ENCODE peak calls at places on chromosomes 3 and 15, in nine cellular contexts. Z is HCT116, V is neural progenitor cell, H is GM23248, C is SK-N-SH, O is PC-3, E is OCI-LY7, F is hepatocyte, U is MM.1S. Q is an unnamed sample.
A peak's percentile ranks its signal among the peaks of the same experiment; 100 is the strongest.

GRCh38 chr3:161197855-161198836 is 23.0 kb upstream of the NMD3 start:
- DNase-seq in U (no peak), F (no peak), O (peak; percentile 53), E (no peak), C (no peak), Z (no peak), H (no peak), V (no peak), Q (no peak)

GRCh38 chr3:109729111-109729510 is 391.8 kb upstream of the DPPA4 start:
- DNase-seq in E (no peak), U (no peak), F (no peak), V (no peak), O (peak; percentile 30), H (no peak), C (no peak), Z (no peak), Q (no peak)

GRCh38 chr15:36966704-36967103 is 133.6 kb downstream of the MEIS2 start:
- DNase-seq in O (no peak), U (no peak), V (no peak), Z (no peak), E (no peak), F (no peak), H (no peak), C (no peak), Q (no peak)

GRCh38 chr3:39287216-39287858 is 7.5 kb upstream of the CX3CR1 start:
- DNase-seq in H (peak; percentile 22), U (no peak), V (no peak), O (peak; percentile 23), C (no peak), Z (no peak), F (no peak), E (no peak), Q (no peak)

GRCh38 chr3:165444745-165445144 is 248.6 kb upstream of the SLITRK3 start:
- DNase-seq in C (no peak), Z (no peak), V (no peak), H (no peak), U (no peak), E (no peak), F (no peak), O (no peak), Q (no peak)

GRCh38 chr15:85047271-85047948 is 65.8 kb downstream of the PDE8A start:
- DNase-seq in H (peak; percentile 80), F (peak; percentile 51), V (no peak), O (peak; percentile 90), E (no peak), Z (no peak), U (no peak), C (no peak), Q (peak; percentile 21)

GRCh38 chr3:72271215-72271614 is 486.3 kb upstream of the PROK2 start:
- DNase-seq in O (no peak), C (no peak), E (no peak), Z (no peak), V (no peak), F (no peak), H (no peak), U (no peak), Q (no peak)

GRCh38 chr3:66452247-66453040 is 48.4 kb downstream of the LRIG1 start:
- DNase-seq in F (no peak), E (no peak), Z (no peak), U (no peak), O (no peak), H (no peak), C (peak; percentile 62), V (no peak), Q (no peak)

GRCh38 chr3:127158614-127159221 is 34.2 kb upstream of the PRR23E start:
- DNase-seq in U (no peak), O (peak; percentile 36), V (peak; percentile 93), E (no peak), F (peak; percentile 59), Z (no peak), C (no peak), H (peak; percentile 52), Q (peak; percentile 73)

GRCh38 chr15:68550498-68551295 is 28.1 kb upstream of the CORO2B start:
- DNase-seq in F (peak; percentile 88), V (peak; percentile 86), U (peak; percentile 59), E (peak; percentile 79), C (peak; percentile 74), H (peak; percentile 59), O (peak; percentile 75), Z (peak; percentile 48), Q (peak; percentile 94)

GRCh38 chr15:46304320-46304719 is 669.5 kb downstream of the SQOR start:
- DNase-seq in V (peak; percentile 50), U (no peak), Z (no peak), F (peak; percentile 15), H (peak; percentile 10), E (peak; percentile 58), C (peak; percentile 14), O (peak; percentile 18), Q (peak; percentile 87)

GRCh38 chr3:45223889-45224730 is 2.0 kb downstream of the TMEM158 start:
- DNase-seq in O (peak; percentile 87), U (no peak), F (no peak), Z (no peak), C (no peak), H (peak; percentile 82), E (no peak), V (no peak), Q (no peak)

GRCh38 chr15:48710952-48711495 is 65.5 kb upstream of the FBN1 start:
- DNase-seq in O (no peak), Z (no peak), H (no peak), U (no peak), C (no peak), E (no peak), V (peak; percentile 6), F (no peak), Q (peak; percentile 9)

GRCh38 chr3:13370609-13371008 is 49.5 kb downstream of the NUP210 start:
- DNase-seq in O (no peak), Z (no peak), V (no peak), H (no peak), E (no peak), U (no peak), C (no peak), F (no peak), Q (no peak)
- TF ChIP-seq EZH2phosphoT487 in O (no peak), Z (no peak), V (no peak), H (no peak), E (no peak), U (no peak), C (no peak), F (no peak), Q (no peak)

DNA sequence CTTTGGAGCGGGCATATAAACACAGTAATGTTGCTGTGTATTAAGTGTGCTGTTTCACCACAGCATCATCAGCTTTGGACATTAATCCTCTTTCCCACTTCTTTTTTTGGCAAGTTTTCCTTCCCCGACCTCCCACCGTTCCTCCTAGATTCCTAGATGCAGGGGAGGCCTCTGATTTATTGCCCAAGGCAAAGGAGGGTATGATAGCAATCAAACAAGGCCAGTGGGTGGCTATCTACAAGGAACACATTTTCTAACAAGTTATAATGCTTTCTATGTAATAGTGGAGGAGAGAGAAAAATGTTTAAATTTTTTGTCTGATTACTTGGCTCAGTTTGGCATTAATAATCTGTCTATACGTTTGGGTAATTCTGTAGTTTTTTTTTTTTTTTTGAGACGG is 38.1 kb downstream of the ATG7 start:
- DNase-seq in O (no peak), C (no peak), Z (no peak), V (no peak), U (no peak), H (no peak), F (no peak), E (no peak), Q (no peak)
- TF ChIP-seq EZH2phosphoT487 in O (no peak), C (no peak), Z (no peak), V (no peak), U (no peak), H (no peak), F (no peak), E (no peak), Q (no peak)

GRCh38 chr15:74235962-74236361 is at the start of gene CCDC33:
- DNase-seq in C (no peak), V (no peak), Z (no peak), O (no peak), E (peak; percentile 3), F (no peak), H (no peak), U (no peak), Q (no peak)
- TF ChIP-seq EZH2phosphoT487 in C (no peak), V (no peak), Z (no peak), O (no peak), E (no peak), F (no peak), H (no peak), U (no peak), Q (no peak)

GRCh38 chr3:70855139-70855538 is 542.7 kb upstream of the MDFIC2 start:
- DNase-seq in F (no peak), Z (no peak), E (no peak), O (no peak), C (no peak), H (no peak), U (no peak), V (no peak), Q (no peak)

GRCh38 chr3:70854108-70854507 is 541.7 kb upstream of the MDFIC2 start:
- DNase-seq in V (peak; percentile 4), O (no peak), H (no peak), C (no peak), E (no peak), F (no peak), U (no peak), Z (no peak), Q (peak; percentile 26)

GRCh38 chr3:70851066-70851465 is 538.6 kb upstream of the MDFIC2 start:
- DNase-seq in Z (no peak), O (no peak), V (no peak), E (no peak), U (no peak), H (no peak), F (no peak), C (no peak), Q (no peak)

GRCh38 chr3:70849911-70850699 is 537.7 kb upstream of the MDFIC2 start:
- DNase-seq in E (no peak), U (no peak), V (no peak), C (no peak), H (peak; percentile 86), O (peak; percentile 98), F (peak; percentile 50), Z (peak; percentile 3), Q (no peak)

DNA sequence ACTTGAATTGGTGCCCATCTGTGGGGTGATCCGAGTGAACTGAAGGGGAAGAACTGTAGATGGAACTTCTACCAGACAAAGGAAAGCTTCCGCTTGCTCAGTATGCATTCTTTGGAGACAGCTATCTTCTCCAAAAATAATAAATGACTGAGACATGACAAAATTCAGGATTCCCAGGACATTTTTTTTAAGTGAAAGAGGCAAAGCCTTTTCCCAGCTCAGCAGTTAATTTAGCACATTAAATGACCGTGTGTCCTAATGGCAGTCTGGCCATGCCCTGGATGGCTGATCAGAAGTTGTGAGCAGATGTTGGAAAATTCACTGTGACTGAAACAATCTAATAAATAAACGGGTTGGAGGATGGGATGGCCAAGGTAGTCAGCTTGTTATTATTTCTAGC is 540.7 kb upstream of the MDFIC2 start:
- DNase-seq in C (no peak), H (no peak), V (no peak), O (no peak), Z (no peak), E (no peak), F (no peak), U (no peak), Q (no peak)
- TF ChIP-seq EZH2phosphoT487 in C (no peak), H (no peak), V (no peak), O (no peak), Z (no peak), E (no peak), F (no peak), U (no peak), Q (no peak)

GRCh38 chr15:77507151-77507847 is 86.6 kb downstream of the HMG20A start:
- DNase-seq in H (peak; percentile 32), V (no peak), Z (no peak), F (no peak), O (peak; percentile 54), E (no peak), U (no peak), C (no peak), Q (no peak)
- TF ChIP-seq EZH2phosphoT487 in H (no peak), V (no peak), Z (no peak), F (no peak), O (no peak), E (no peak), U (no peak), C (no peak), Q (no peak)

Q was measured in GM23338.